ENCODE peak calls at places on chromosome 12, in eight cellular contexts. B is effector CD4-positive, alpha-beta T cell; Q is suprapubic skin; L is posterior cingulate gyrus; O is NCI-H1092; T is activated T-helper 1 cell treated with anti-CD3 and anti-CD28 coated beads, Interleukin-12 subunit alpha, Interleukin-12 subunit beta, Interleukin-2, Interleukin-4 antibody, amounts not matched to agents 30 ng/mL and 10 ng/mL and 1 ng/mL, durations not matched to agents 14 hours and 24 hours and 36 hours; Z is GDM1; A is stimulated activated CD4-positive, alpha-beta T cell treated with anti-CD3 and anti-CD28 coated beads, Interleukin-2, amount 100 ng/mL, for 48 hours. R is an unnamed sample.

GRCh38 chr12:120678572-120678971 is 8.4 kb upstream of the MLEC start:
- DNase-seq in A (no peak), B (no peak), O (no peak), Q (no peak), T (no peak), Z (no peak), L (no peak), R (no peak)

GRCh38 chr12:124923906-124924734 is 9.7 kb upstream of the UBC start:
- DNase-seq in B (no peak), Z (no peak), O (no peak), T (no peak), Q (no peak), A (no peak), L (no peak), R (no peak)

GRCh38 chr12:92419201-92419600 is 273.6 kb upstream of the BTG1 start:
- DNase-seq in A (no peak), T (no peak), O (no peak), Q (no peak), L (no peak), B (no peak), Z (no peak), R (no peak)

GRCh38 chr12:92138144-92138543 is 7.5 kb downstream of the BTG1 start:
- DNase-seq in A (no peak), O (no peak), Z (no peak), T (no peak), L (no peak), Q (no peak), B (no peak), R (no peak)

GRCh38 chr12:74111688-74112360 is 425.8 kb upstream of the ATXN7L3B start:
- DNase-seq in Q (no peak), L (no peak), B (no peak), T (no peak), Z (peak; percentile 4), O (no peak), A (no peak), R (no peak)

GRCh38 chr12:55681142-55682077 is 26.3 kb downstream of the ITGA7 start:
- DNase-seq in B (no peak), L (peak; percentile 77), Q (no peak), A (no peak), Z (no peak), T (no peak), O (no peak), R (no peak)

GRCh38 chr12:127893875-127894635 is 372.9 kb upstream of the TMEM132C start:
- DNase-seq in A (no peak), B (no peak), Z (no peak), T (no peak), L (no peak), Q (no peak), O (no peak), R (no peak)

GRCh38 chr12:6541371-6542165 is 7.3 kb downstream of the GAPDH start:
- DNase-seq in T (no peak), O (no peak), B (no peak), Q (peak; percentile 72), L (peak; percentile 35), A (no peak), Z (no peak), R (no peak)

GRCh38 chr12:26963413-26963812 is 25.1 kb downstream of the FGFR1OP2 start:
- DNase-seq in Z (no peak), Q (no peak), L (no peak), B (no peak), O (no peak), T (no peak), A (no peak), R (no peak)

GRCh38 chr12:64566882-64567517 is 43.3 kb upstream of the RASSF3 start:
- DNase-seq in Z (no peak), A (no peak), L (no peak), T (no peak), B (no peak), O (no peak), Q (no peak), R (no peak)

R was measured in SIG-M5.